ENCODE peak calls at places on chromosomes 5 and 9, in eight cellular contexts. E is A549, V is T-helper 17 cell, T is Calu3, N is germinal center, Y is NCI-H1092 treated with DMSO at 0.1 percent for 48 hours, X is cardiac fibroblast, M is KBM-7. Q is an unnamed sample.

GRCh38 chr5:81819556-81820314 is 68.8 kb upstream of the SSBP2 start:
- DNase-seq in E (peak), V (no peak), T (no peak), N (no peak), Y (no peak), X (peak), M (peak), Q (no peak)

GRCh38 chr5:109759304-109759703 is 69.6 kb downstream of the MAN2A1 start:
- DNase-seq in E (no peak), V (no peak), T (no peak), N (no peak), Y (no peak), X (peak), M (no peak), Q (peak)

GRCh38 chr9:92774274-92774673 is 9.6 kb upstream of the BICD2 start:
- DNase-seq in E (no peak), V (no peak), T (no peak), N (no peak), Y (no peak), X (peak), M (no peak), Q (no peak)

GRCh38 chr5:92641031-92641962 is 939.7 kb downstream of the NR2F1-AS1 start:
- DNase-seq in E (peak), V (no peak), T (peak), N (no peak), Y (peak), X (peak), M (peak), Q (peak)

GRCh38 chr9:28050046-28050445 is 476.8 kb upstream of the C9orf72 start:
- DNase-seq in E (no peak), V (no peak), T (no peak), N (no peak), Y (no peak), X (no peak), M (no peak), Q (no peak)

GRCh38 chr5:177546262-177546741 is 8.1 kb downstream of the FAM193B start:
- DNase-seq in E (peak), V (no peak), T (peak), N (no peak), Y (no peak), X (peak), M (no peak), Q (peak)

GRCh38 chr5:53480474-53481353 is at the start of gene FST:
- DNase-seq in E (peak), V (no peak), T (peak), N (peak), Y (peak), X (peak), M (peak), Q (no peak)

GRCh38 chr9:104997536-104997935 is 69.6 kb upstream of the ABCA1 start:
- DNase-seq in E (no peak), V (no peak), T (no peak), N (no peak), Y (no peak), X (no peak), M (no peak), Q (no peak)

GRCh38 chr9:77016111-77016525 is 3.3 kb upstream of the FOXB2 start:
- DNase-seq in E (no peak), V (no peak), T (no peak), N (no peak), Y (no peak), X (no peak), M (no peak), Q (no peak)

GRCh38 chr5:173302546-173303155 is 25.6 kb downstream of the STC2 start:
- DNase-seq in E (peak), V (no peak), T (peak), N (no peak), Y (peak), X (no peak), M (no peak), Q (no peak)

GRCh38 chr5:135429326-135429725 is 17.8 kb downstream of the DCANP1 start:
- DNase-seq in E (no peak), V (no peak), T (no peak), N (no peak), Y (peak), X (peak), M (no peak), Q (no peak)

GRCh38 chr5:178365501-178366440 is 133.2 kb upstream of the PHYKPL start:
- DNase-seq in E (no peak), V (no peak), T (no peak), N (no peak), Y (no peak), X (no peak), M (no peak), Q (no peak)